ENCODE peak calls at places on chromosomes 11 and 22, in four cellular contexts. B, O, M and F are unnamed samples.
A peak's percentile ranks its signal among the peaks of the same experiment; 100 is the strongest.

GRCh38 chr11:58179648-58180047 is 9.2 kb upstream of the OR9Q2 start:
- DNase-seq in O (no peak), M (no peak), B (no peak), F (no peak)

GRCh38 chr11:84390441-84391078 is 1104.4 kb upstream of the CCDC90B start:
- DNase-seq in O (peak; percentile 3), M (no peak), B (no peak), F (no peak)

GRCh38 chr11:27621440-27622161 is 78.7 kb downstream of the BDNF start:
- DNase-seq in M (peak; percentile 44), B (no peak), O (peak; percentile 51), F (no peak)

GRCh38 chr11:83574516-83574915 is 288.3 kb upstream of the CCDC90B start:
- DNase-seq in B (no peak), M (peak; percentile 34), O (peak; percentile 32), F (no peak)

GRCh38 chr11:75777461-75778110 is 9.0 kb downstream of the DGAT2 start:
- DNase-seq in O (peak; percentile 18), M (no peak), B (peak; percentile 55), F (no peak)

GRCh38 chr11:128039140-128040021 is 548.0 kb downstream of the ETS1 start:
- DNase-seq in M (peak; percentile 95), B (no peak), O (peak; percentile 88), F (peak; percentile 98)

GRCh38 chr11:114605370-114605769 is 9.8 kb upstream of the NXPE4 start:
- DNase-seq in B (no peak), M (no peak), O (no peak), F (no peak)

GRCh38 chr22:24105018-24105360 is 76.3 kb upstream of the SUSD2 start:
- DNase-seq in M (peak; percentile 30), O (peak; percentile 34), B (peak; percentile 68), F (no peak)

GRCh38 chr22:35506259-35506570 is 34.4 kb upstream of the RASD2 start:
- DNase-seq in O (no peak), B (no peak), M (no peak), F (no peak)

GRCh38 chr22:23042179-23042578 is 28.1 kb upstream of the GNAZ start:
- DNase-seq in M (no peak), O (no peak), B (no peak), F (no peak)

GRCh38 chr22:38219644-38220043 is 17.9 kb downstream of the MAFF start:
- DNase-seq in M (no peak), O (no peak), B (no peak), F (no peak)

GRCh38 chr11:2521081-2521480 is 76.3 kb downstream of the KCNQ1 start:
- DNase-seq in B (peak; percentile 68), O (no peak), M (no peak), F (no peak)

GRCh38 chr22:20843501-20843900 is 15.1 kb downstream of the PI4KA start:
- DNase-seq in M (no peak), B (no peak), O (no peak), F (no peak)

GRCh38 chr11:69230856-69231425 is 63.0 kb upstream of the MYEOV start:
- DNase-seq in O (no peak), B (no peak), M (no peak), F (no peak)

DNA sequence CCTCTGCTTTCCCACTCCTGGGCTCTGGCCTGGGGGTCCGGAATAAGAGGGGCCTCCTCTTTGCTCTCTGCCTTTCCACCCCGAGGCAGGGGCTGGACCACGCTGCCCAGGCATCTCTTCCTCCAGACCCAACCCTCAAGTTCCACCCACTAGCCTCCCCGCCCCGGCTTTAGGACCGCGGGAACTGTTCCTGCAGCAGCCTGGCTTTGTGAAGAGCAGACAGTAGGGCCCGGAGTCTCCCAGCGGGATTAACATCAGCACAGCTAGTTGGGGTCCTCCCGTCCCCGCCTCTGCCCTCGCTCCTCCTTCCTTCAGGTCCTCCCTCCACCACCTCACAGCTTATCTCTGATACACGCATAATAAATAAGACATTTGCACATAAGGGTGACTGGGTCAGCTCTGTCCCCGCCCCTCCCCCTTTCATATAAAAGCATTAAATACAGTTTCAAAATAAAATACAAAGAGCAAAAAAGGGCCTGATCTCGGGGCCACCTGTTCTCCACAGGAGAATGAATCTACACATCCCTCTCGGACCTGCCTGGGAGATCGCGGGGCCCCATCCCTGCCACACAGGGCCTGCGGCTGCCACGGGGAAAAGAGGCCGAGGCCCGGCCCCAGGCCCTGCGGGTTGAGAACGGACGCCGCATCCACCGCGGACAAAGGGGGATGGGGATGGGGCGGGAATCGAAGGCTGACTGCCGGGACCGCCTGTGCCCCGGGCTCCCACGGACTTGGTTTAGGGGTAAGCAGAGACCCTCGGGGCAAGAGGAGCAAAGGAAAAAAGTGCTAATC is 6.5 kb downstream of the ZFTA start:
- DNase-seq in B (no peak), M (no peak), O (no peak), F (no peak)
- H3K4me3 ChIP-seq in B (no peak overlapping the region), M (peak overlapping the region; percentile 5), O (peak overlapping the region; percentile 18), F (no peak overlapping the region)

GRCh38 chr11:60952742-60953170 is 780 bp upstream of the SLC15A3 start:
- DNase-seq in M (no peak), O (no peak), B (no peak), F (no peak)
- H3K4me3 ChIP-seq in M (peak overlapping the region; percentile 32), O (no peak overlapping the region), B (no peak overlapping the region), F (no peak overlapping the region)

GRCh38 chr11:36431429-36432092 is 78.5 kb downstream of the TRAF6 start:
- DNase-seq in O (peak; percentile 98), B (no peak), M (peak; percentile 97), F (no peak)
- H3K4me3 ChIP-seq in O (peak overlapping the region; percentile 44), B (no peak overlapping the region), M (no peak overlapping the region), F (no peak overlapping the region)

DNA sequence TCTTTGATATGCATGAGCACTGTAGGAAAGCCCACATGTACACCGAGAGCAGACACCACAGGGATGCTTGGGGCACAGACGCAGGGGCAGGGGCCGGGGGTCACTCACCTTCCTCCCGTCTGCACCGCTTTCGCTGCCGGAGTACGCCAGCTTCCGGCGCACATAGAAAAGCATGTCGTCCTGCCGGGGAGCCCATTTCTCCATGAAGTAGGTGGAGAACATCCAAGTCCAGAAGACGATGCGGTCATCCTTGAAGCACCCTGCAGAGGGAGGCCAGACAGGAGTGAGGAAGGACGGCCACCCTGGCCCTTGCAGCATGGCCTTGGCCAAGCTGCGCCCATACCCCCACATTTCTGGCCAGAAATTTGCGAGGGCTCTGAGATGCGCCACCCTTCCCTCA is 28.8 kb downstream of the KIAA0930 start:
- DNase-seq in B (peak; percentile 67), M (peak; percentile 63), O (no peak), F (no peak)
- H3K4me3 ChIP-seq in B (peak overlapping the region; percentile 28), M (peak overlapping the region; percentile 70), O (peak overlapping the region; percentile 47), F (no peak overlapping the region)